ENCODE peak calls at places on chromosomes 12 and 14, in four cellular contexts. F, B, J and Y are unnamed samples.

GRCh38 chr12:29957835-29958234 is 174.1 kb upstream of the TMTC1 start:
- DNase-seq in B (no peak), F (peak), J (no peak), Y (no peak)

GRCh38 chr14:105383083-105383730 is 15.1 kb upstream of the TEX22 start:
- DNase-seq in B (no peak), F (no peak), J (no peak), Y (no peak)

GRCh38 chr12:47155457-47156166 is 75.9 kb upstream of the AMIGO2 start:
- DNase-seq in B (no peak), F (peak), J (peak), Y (peak)

GRCh38 chr12:126831115-126831514 is 1435.9 kb upstream of the TMEM132C start:
- DNase-seq in J (no peak), F (no peak), B (no peak), Y (no peak)

GRCh38 chr12:123384318-123384993 is 524 bp downstream of the KMT5A start:
- DNase-seq in B (no peak), J (peak), F (peak), Y (no peak)

GRCh38 chr12:106080111-106080732 is 58.5 kb downstream of the NUAK1 start:
- DNase-seq in J (peak), B (no peak), F (peak), Y (no peak)

GRCh38 chr12:13094349-13094748 is 9.1 kb downstream of the GSG1 start:
- DNase-seq in J (peak), F (peak), B (no peak), Y (no peak)

GRCh38 chr12:90065301-90065801 is 356.7 kb upstream of the ATP2B1 start:
- DNase-seq in F (peak), J (peak), B (no peak), Y (no peak)

GRCh38 chr12:8556748-8557147 is 16.0 kb upstream of the CLEC4E start:
- DNase-seq in F (no peak), J (no peak), B (no peak), Y (no peak)

GRCh38 chr12:117603316-117604113 is 242.1 kb upstream of the NOS1 start:
- DNase-seq in B (no peak), J (no peak), F (no peak), Y (no peak)

GRCh38 chr12:87828384-87828973 is 200.7 kb downstream of the C12orf50 start:
- DNase-seq in J (no peak), F (no peak), B (no peak), Y (no peak)

GRCh38 chr14:90574640-90575131 is 177.9 kb downstream of the CALM1 start:
- DNase-seq in J (no peak), F (no peak), B (no peak), Y (no peak)

GRCh38 chr14:68630081-68630571 is 162.7 kb downstream of the ZFP36L1 start:
- DNase-seq in J (no peak), F (no peak), B (no peak), Y (no peak)

GRCh38 chr12:110796952-110797351 is 49.8 kb upstream of the CCDC63 start:
- DNase-seq in J (peak), F (peak), B (no peak), Y (no peak)

GRCh38 chr12:56687225-56688128 is 607 bp downstream of the PTGES3 start:
- DNase-seq in B (peak), F (peak), J (peak), Y (no peak)

GRCh38 chr12:56074396-56074795 is 5.6 kb upstream of the ERBB3 start:
- DNase-seq in B (no peak), F (no peak), J (no peak), Y (no peak)

GRCh38 chr14:23933108-23933507 is 20.5 kb upstream of the DHRS4 start:
- DNase-seq in F (no peak), J (no peak), B (no peak), Y (no peak)

GRCh38 chr12:83121886-83122622 is 435.3 kb downstream of the TMTC2 start:
- DNase-seq in B (no peak), F (peak), J (no peak), Y (no peak)

GRCh38 chr12:83128529-83128928 is 441.8 kb downstream of the TMTC2 start:
- DNase-seq in B (no peak), F (peak), J (peak), Y (peak)

GRCh38 chr12:83122623-83122934 is 435.9 kb downstream of the TMTC2 start:
- DNase-seq in J (no peak), F (peak), B (no peak), Y (no peak)

DNA sequence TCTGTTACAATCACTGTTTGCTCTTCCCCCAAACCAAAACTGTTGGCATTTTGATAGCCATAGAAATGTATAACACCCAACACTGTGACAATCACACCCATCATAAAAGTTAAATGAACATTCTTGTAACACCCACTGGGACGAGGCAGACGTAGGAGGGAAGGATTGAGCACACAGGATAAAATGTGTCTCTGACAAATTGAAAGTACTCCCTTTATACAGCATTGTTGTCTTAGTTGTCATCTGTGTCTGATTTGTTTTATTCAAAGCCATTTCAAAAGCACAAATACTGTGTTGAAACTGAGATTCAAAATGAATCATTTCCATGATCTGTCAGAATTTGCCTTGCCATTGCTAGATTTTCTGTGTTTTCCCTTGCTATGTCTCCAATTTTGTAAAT is 436.3 kb downstream of the TMTC2 start:
- DNase-seq in J (peak), B (no peak), F (peak), Y (no peak)
- H3K4me3 ChIP-seq in J (no peak), B (no peak), F (peak), Y (no peak)

GRCh38 chr14:61471297-61471980 is 150.1 kb downstream of the PRKCH start:
- DNase-seq in J (peak), B (no peak), F (peak), Y (no peak)

GRCh38 chr14:61470954-61471279 is 149.5 kb downstream of the PRKCH start:
- DNase-seq in F (no peak), B (no peak), J (no peak), Y (no peak)

GRCh38 chr14:61472801-61473376 is 151.5 kb downstream of the PRKCH start:
- DNase-seq in F (peak), B (peak), J (peak), Y (no peak)

GRCh38 chr14:61470261-61470953 is 149.0 kb downstream of the PRKCH start:
- DNase-seq in B (no peak), F (peak), J (peak), Y (peak)

GRCh38 chr14:61472025-61472672 is 150.8 kb downstream of the PRKCH start:
- DNase-seq in F (peak), J (peak), B (peak), Y (peak)
- H3K4me3 ChIP-seq in F (peak), J (peak), B (peak), Y (peak)

GRCh38 chr12:51023625-51024395 is 2.4 kb downstream of the SLC11A2 start:
- DNase-seq in B (no peak), F (peak), J (peak), Y (no peak)
- H3K4me3 ChIP-seq in B (peak), F (peak), J (peak), Y (peak)

DNA sequence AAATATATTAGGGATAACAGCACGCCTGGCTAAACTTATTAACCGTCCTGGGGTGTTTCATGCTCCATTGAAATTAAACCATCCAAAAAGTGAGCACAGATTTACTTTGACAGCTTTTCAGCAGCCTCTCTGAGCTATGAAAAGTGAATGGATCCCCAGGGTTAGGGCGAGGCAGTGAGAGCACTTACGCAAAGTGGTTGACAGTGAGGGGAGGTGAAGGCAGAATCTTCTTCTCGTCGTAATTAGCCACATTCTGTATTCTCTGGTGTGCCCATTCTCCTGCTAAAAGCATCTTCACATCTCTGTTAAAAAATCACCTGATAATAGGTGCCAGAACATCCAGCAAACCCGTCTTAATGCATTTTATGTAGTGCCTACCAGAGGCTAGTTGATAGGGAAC is 1.9 kb downstream of the TMTC2 start:
- DNase-seq in J (no peak), B (no peak), F (no peak), Y (no peak)
- H3K4me3 ChIP-seq in J (no peak), B (peak), F (peak), Y (no peak)

GRCh38 chr12:1799882-1800645 is 20.3 kb upstream of the LRTM2 start:
- DNase-seq in F (no peak), J (no peak), B (no peak), Y (no peak)
- H3K4me3 ChIP-seq in F (no peak), J (no peak), B (no peak), Y (no peak)

GRCh38 chr12:52832960-52833905 is 878 bp downstream of the KRT79 start:
- DNase-seq in F (no peak), B (no peak), J (no peak), Y (no peak)
- H3K4me3 ChIP-seq in F (no peak), B (no peak), J (no peak), Y (no peak)

DNA sequence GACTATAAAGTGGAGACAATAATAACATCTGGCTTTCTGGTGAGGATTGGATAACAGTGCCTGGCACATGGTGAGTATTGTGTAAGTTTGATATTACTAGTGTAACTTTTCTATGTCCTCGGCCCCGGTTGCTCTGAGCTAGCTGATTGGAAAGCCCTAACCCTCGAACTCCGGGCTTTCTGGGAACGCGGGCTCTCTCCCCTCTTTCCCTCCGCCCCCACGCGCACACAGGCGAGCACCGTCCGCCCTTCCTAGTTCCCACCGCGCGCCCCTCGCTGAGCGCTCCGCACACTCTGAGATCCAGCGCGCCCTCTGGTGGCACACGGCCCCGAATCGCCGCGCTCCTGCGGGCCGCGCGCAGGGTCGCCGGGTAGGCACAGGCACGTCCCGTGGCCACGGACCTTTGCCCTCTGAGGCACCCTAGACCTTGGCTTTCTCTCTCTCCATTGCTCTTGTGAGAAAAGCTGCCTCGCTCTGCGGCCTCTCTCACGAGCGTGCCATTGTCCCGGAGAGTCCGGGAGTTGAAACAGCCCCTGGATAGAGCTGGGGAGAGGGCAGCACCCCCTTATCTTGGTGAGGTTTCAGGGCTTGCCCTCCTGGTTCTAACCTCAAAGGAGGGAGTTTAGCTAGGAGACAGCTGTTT is 23.2 kb upstream of the ESRRB start:
- DNase-seq in B (peak), F (peak), J (peak), Y (peak)
- H3K4me3 ChIP-seq in B (no peak), F (peak), J (no peak), Y (peak)

GRCh38 chr14:72706485-72706884 is 187.4 kb downstream of the DPF3 start:
- DNase-seq in F (no peak), B (no peak), J (no peak), Y (no peak)

GRCh38 chr14:72701610-72702009 is 192.3 kb downstream of the DPF3 start:
- DNase-seq in F (peak), B (no peak), J (no peak), Y (no peak)

GRCh38 chr14:72700338-72701231 is 193.3 kb downstream of the DPF3 start:
- DNase-seq in B (no peak), F (peak), J (peak), Y (no peak)

GRCh38 chr14:72701232-72701555 is 192.7 kb downstream of the DPF3 start:
- DNase-seq in F (no peak), J (no peak), B (no peak), Y (no peak)

DNA sequence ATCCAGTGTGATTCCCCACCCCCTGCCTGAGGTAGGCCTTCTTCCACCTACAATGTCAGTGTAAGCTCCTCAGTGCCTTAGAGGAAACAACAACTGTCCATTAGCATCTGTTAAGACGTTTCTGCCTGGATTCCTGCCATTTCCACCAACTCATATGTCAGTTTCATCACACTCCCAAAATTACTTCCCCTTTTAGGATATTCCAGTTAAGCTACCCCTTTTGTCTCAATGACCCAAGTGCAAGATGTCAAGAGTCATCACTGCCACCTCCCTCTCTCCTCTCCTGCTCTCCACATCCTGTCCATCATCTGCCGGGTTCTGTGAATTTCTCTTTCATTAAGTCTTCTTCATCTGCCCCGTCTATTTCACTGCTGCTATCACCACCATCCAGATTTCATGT is 189.4 kb downstream of the DPF3 start:
- DNase-seq in F (peak), B (no peak), J (no peak), Y (no peak)
- H3K4me3 ChIP-seq in F (no peak), B (no peak), J (no peak), Y (no peak)